ENCODE peak calls at places on chromosomes 11 and 22, in nine cellular contexts. L is uterus, F is heart left ventricle, Z is NB4, J is body of pancreas, S is IMR-90, B is tibial nerve, A is right lobe of liver, V is stomach. Q is an unnamed sample.

GRCh38 chr11:8818421-8818820 is 92.6 kb upstream of the AKIP1 start:
- DNase-seq in L (no peak), F (no peak), Z (no peak), J (no peak), S (no peak), B (no peak), A (no peak), V (no peak), Q (no peak)

GRCh38 chr11:64762277-64762915 is 2.6 kb upstream of the PYGM start:
- DNase-seq in L (no peak), F (no peak), Z (peak), J (no peak), S (no peak), B (no peak), A (peak), V (peak), Q (no peak)

GRCh38 chr22:38823637-38824036 is 20.2 kb downstream of the NPTXR start:
- DNase-seq in L (no peak), F (no peak), Z (no peak), J (no peak), S (no peak), B (no peak), A (no peak), V (no peak), Q (no peak)

GRCh38 chr11:34356918-34357645 is 728 bp downstream of the ABTB2 start:
- DNase-seq in L (peak), F (peak), Z (peak), J (peak), S (peak), B (peak), A (peak), V (peak), Q (peak)

GRCh38 chr11:100876826-100877545 is 189.9 kb downstream of the ARHGAP42 start:
- DNase-seq in L (no peak), F (peak), Z (no peak), J (no peak), S (peak), B (no peak), A (no peak), V (no peak), Q (no peak)

GRCh38 chr22:47082505-47082904 is 320.1 kb downstream of the TBC1D22A start:
- DNase-seq in L (no peak), F (no peak), Z (no peak), J (no peak), S (no peak), B (no peak), A (no peak), V (no peak), Q (no peak)

GRCh38 chr22:40654522-40655167 is 18.1 kb upstream of the MRTFA start:
- DNase-seq in L (peak), F (peak), Z (no peak), J (peak), S (peak), B (peak), A (peak), V (peak), Q (no peak)

GRCh38 chr11:129418039-129418438 is 42.4 kb downstream of the BARX2 start:
- DNase-seq in L (no peak), F (no peak), Z (no peak), J (no peak), S (no peak), B (no peak), A (no peak), V (no peak), Q (peak)

GRCh38 chr11:46675288-46675851 is 25.0 kb downstream of the ARHGAP1 start:
- DNase-seq in L (peak), F (no peak), Z (no peak), J (peak), S (peak), B (peak), A (peak), V (peak), Q (no peak)

GRCh38 chr11:119935341-119935925 is 202.5 kb downstream of the TRIM29 start:
- DNase-seq in L (no peak), F (no peak), Z (no peak), J (no peak), S (no peak), B (no peak), A (no peak), V (no peak), Q (no peak)

GRCh38 chr22:20988573-20989322 is 6.7 kb downstream of the LZTR1 start:
- DNase-seq in L (no peak), F (no peak), Z (no peak), J (no peak), S (no peak), B (no peak), A (no peak), V (no peak), Q (no peak)

GRCh38 chr22:22424210-22424800 is 84.2 kb downstream of the ZNF280B start:
- DNase-seq in L (no peak), F (no peak), Z (no peak), J (no peak), S (no peak), B (no peak), A (no peak), V (no peak), Q (no peak)

GRCh38 chr22:26674211-26675190 is 17.1 kb downstream of the MIAT start:
- DNase-seq in L (no peak), F (no peak), Z (no peak), J (no peak), S (no peak), B (no peak), A (no peak), V (no peak), Q (no peak)

GRCh38 chr11:117218133-117218915 is 13.5 kb downstream of the PCSK7 start:
- DNase-seq in L (peak), F (peak), Z (no peak), J (no peak), S (peak), B (no peak), A (no peak), V (no peak), Q (no peak)

GRCh38 chr11:46917109-46918086 is 952 bp downstream of the LRP4 start:
- DNase-seq in L (no peak), F (no peak), Z (no peak), J (no peak), S (no peak), B (no peak), A (no peak), V (no peak), Q (no peak)

GRCh38 chr11:72228229-72228843 is 3.8 kb downstream of the INPPL1 start:
- DNase-seq in L (peak), F (no peak), Z (no peak), J (peak), S (no peak), B (no peak), A (no peak), V (peak), Q (no peak)

GRCh38 chr11:89184021-89184420 is 6.3 kb downstream of the TYR start:
- DNase-seq in L (no peak), F (no peak), Z (no peak), J (no peak), S (peak), B (no peak), A (no peak), V (no peak), Q (no peak)

GRCh38 chr22:30606455-30607299 is at the start of gene TCN2:
- DNase-seq in L (peak), F (peak), Z (peak), J (peak), S (peak), B (peak), A (peak), V (peak), Q (no peak)
- TF ChIP-seq POLR2A in L (no peak), F (peak), Z (no peak), J (peak), S (no peak), B (no peak), A (peak), V (no peak), Q (peak)

DNA sequence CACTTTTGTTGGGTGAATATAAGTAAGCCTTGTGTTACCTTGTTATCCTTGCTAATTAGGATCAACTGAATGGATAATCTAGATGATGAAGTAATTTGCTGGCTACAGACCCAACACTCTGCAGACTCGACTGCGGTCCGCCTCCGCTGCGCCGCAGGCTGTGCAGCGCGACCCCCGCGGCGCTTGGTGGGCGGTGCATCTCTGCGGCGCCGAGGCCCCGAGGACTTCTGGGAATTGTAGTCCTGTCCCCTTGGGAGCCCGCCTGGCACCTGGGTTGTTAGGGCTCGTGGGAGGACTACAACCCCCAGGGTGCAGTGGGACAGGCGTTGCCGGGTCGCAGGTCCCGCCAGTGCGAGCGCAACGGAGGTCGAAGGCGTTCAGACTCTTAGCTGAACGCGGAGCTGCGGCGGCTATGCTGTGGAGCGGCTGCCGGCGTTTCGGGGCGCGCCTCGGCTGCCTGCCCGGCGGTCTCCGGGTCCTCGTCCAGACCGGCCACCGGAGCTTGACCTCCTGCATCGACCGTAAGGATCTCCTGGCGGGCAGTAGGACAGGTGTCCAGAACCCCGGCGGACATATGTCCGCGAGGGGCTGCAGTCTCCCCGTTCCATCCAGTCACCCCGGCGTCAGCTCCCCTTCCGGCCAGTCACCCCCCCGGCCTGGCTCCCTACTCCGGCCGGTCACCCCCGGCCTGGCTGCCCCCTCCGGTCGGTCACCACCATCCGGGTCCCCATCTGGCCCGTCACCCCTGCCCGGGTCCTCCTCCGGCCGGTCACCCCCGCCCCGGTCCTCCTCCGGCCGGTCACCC is at the start of the genes ACAD8 and THYN1:
- DNase-seq in L (peak), F (peak), Z (peak), J (peak), S (peak), B (peak), A (peak), V (peak), Q (peak)
- TF ChIP-seq POLR2A in L (peak), F (peak), Z (peak), J (peak), S (peak), B (peak), A (peak), V (no peak), Q (peak)

DNA sequence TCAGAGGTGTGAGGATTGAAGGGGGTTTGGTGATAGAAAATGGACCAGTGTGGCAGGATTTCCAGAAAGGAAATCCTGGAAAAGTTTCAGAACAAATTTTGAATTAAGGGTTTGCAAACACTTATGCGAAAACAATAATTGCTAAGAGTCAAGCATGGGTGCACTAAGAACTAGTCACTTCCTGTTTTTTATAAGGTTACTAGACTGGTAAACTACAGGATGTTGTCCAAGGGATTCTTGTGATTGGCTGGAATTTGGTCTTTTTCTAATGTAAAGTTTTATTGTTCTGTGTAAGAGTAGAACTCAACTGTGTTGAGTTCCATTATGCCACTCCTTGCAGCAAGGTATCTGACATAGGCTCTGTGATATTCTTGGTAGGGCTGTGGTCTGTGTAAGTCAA is 54.1 kb downstream of the LIF start:
- DNase-seq in L (no peak), F (no peak), Z (no peak), J (no peak), S (no peak), B (no peak), A (no peak), V (no peak), Q (no peak)
- TF ChIP-seq POLR2A in L (no peak), F (no peak), Z (no peak), J (no peak), S (no peak), B (no peak), A (no peak), V (no peak), Q (no peak)

DNA sequence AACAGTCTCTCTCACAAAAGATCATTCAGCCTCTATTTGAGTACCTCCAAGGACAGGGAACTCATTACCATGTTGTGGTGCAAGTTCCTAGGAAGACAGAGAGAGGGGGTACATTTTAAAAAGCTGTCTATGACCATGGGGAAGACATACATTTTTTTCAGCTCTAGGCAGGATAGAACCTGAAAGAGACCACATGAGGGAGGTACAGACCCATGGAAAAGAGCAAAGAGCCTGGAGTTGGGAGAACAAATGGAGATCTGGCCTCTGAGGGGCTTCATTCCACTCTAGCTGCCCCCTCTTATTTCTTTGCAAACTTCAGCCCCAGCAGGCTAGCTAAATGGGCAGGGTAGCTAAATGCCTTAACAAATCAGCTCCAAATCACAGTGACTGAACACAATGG is 36.3 kb downstream of the KCNC1 start:
- DNase-seq in L (no peak), F (no peak), Z (no peak), J (no peak), S (peak), B (no peak), A (no peak), V (no peak), Q (no peak)
- TF ChIP-seq POLR2A in L (no peak), F (no peak), Z (no peak), J (no peak), S (no peak), B (no peak), A (no peak), V (no peak), Q (no peak)